ENCODE peak calls at places on chromosomes 13 and 19, in eight cellular contexts. O, R, F, C, K, W, T and I are unnamed samples.
A peak's percentile ranks its signal among the peaks of the same experiment; 100 is the strongest.

GRCh38 chr13:48210178-48210577 is 22.8 kb upstream of the ITM2B start:
- DNase-seq in T (no peak), W (no peak), R (no peak), C (no peak), F (no peak), K (no peak), O (no peak), I (no peak)

GRCh38 chr19:46373573-46374359 is 26.9 kb downstream of the PPP5C start:
- DNase-seq in O (peak; percentile 99), F (peak; percentile 96), T (no peak), C (peak; percentile 20), R (no peak), W (no peak), K (peak; percentile 83), I (peak; percentile 98)

GRCh38 chr19:3554254-3555083 is 2.9 kb downstream of the MFSD12 start:
- DNase-seq in F (no peak), K (no peak), T (no peak), W (no peak), C (no peak), O (no peak), R (no peak), I (no peak)

GRCh38 chr19:52640916-52641315 is 2.8 kb upstream of the ZNF83 start:
- DNase-seq in C (no peak), T (no peak), K (no peak), O (no peak), F (no peak), R (no peak), W (no peak), I (no peak)

GRCh38 chr13:39777527-39778061 is 122.1 kb downstream of the COG6 start:
- DNase-seq in K (no peak), W (no peak), T (no peak), C (no peak), O (no peak), R (peak; percentile 54), F (no peak), I (no peak)

GRCh38 chr13:47289578-47289977 is 392.7 kb upstream of the HTR2A start:
- DNase-seq in O (no peak), R (no peak), C (peak; percentile 6), K (no peak), F (no peak), T (no peak), W (no peak), I (no peak)

GRCh38 chr13:99484405-99484981 is 16.8 kb upstream of the TM9SF2 start:
- DNase-seq in O (no peak), R (no peak), F (no peak), K (no peak), C (no peak), W (no peak), T (no peak), I (no peak)

GRCh38 chr19:13843104-13843921 is 33.6 kb upstream of the NANOS3 start:
- DNase-seq in F (peak; percentile 82), C (no peak), O (peak; percentile 95), T (no peak), K (peak; percentile 77), W (no peak), R (no peak), I (peak; percentile 54)

GRCh38 chr13:30431269-30431950 is 9.1 kb downstream of the UBE2L5 start:
- DNase-seq in F (no peak), T (no peak), W (no peak), C (no peak), K (no peak), O (no peak), R (no peak), I (no peak)

GRCh38 chr19:42412223-42412622 is 15.0 kb downstream of the LIPE start:
- DNase-seq in F (peak; percentile 86), R (no peak), W (no peak), K (no peak), T (peak; percentile 80), O (no peak), C (no peak), I (no peak)

GRCh38 chr19:30856786-30857185 is 484.6 kb downstream of the ZNF536 start:
- DNase-seq in R (no peak), K (no peak), C (no peak), O (no peak), F (no peak), T (no peak), W (no peak), I (no peak)

GRCh38 chr19:18287836-18288772 is 6.7 kb upstream of the JUND start:
- DNase-seq in C (no peak), K (no peak), W (no peak), R (no peak), O (no peak), F (no peak), T (no peak), I (peak; percentile 51)

GRCh38 chr13:75836441-75836840 is 200.3 kb downstream of the LMO7 start:
- DNase-seq in F (peak; percentile 32), O (no peak), R (no peak), W (no peak), K (no peak), T (no peak), C (no peak), I (peak; percentile 41)

GRCh38 chr19:56120371-56121179 is 520 bp downstream of the ZNF787 start:
- DNase-seq in C (no peak), O (no peak), T (peak; percentile 69), K (peak; percentile 56), F (peak; percentile 93), R (peak; percentile 70), W (peak; percentile 56), I (peak; percentile 91)

GRCh38 chr13:99955107-99955746 is 16.3 kb downstream of the ZIC5 start:
- DNase-seq in O (no peak), R (no peak), C (no peak), K (no peak), F (no peak), W (no peak), T (no peak), I (no peak)

GRCh38 chr13:80962855-80963254 is 621.9 kb upstream of the SPRY2 start:
- DNase-seq in C (no peak), F (no peak), O (no peak), R (no peak), W (no peak), T (no peak), K (no peak), I (no peak)

GRCh38 chr19:16274466-16274865 is 50.2 kb upstream of the KLF2 start:
- DNase-seq in C (no peak), T (no peak), F (no peak), R (no peak), W (no peak), K (no peak), O (no peak), I (no peak)

GRCh38 chr13:23500858-23501257 is 67.4 kb upstream of the SACS start:
- DNase-seq in T (no peak), C (no peak), R (no peak), O (no peak), F (no peak), K (no peak), W (no peak), I (no peak)

GRCh38 chr19:47381653-47382279 is 32.7 kb downstream of the DHX34 start:
- DNase-seq in T (no peak), K (no peak), C (no peak), O (no peak), W (no peak), R (no peak), F (no peak), I (no peak)

GRCh38 chr19:23420824-23421223 is 25.6 kb upstream of the ZNF91 start:
- DNase-seq in F (no peak), W (no peak), T (no peak), O (no peak), K (no peak), R (no peak), C (no peak), I (no peak)

GRCh38 chr13:21668665-21669599 is 1.9 kb upstream of the FGF9 start:
- DNase-seq in W (peak; percentile 37), T (no peak), K (no peak), R (no peak), O (no peak), F (peak; percentile 55), C (peak; percentile 40), I (no peak)

GRCh38 chr13:30819136-30819875 is 84.0 kb downstream of the ALOX5AP start:
- DNase-seq in R (no peak), C (no peak), T (no peak), F (no peak), O (no peak), W (no peak), K (no peak), I (no peak)

GRCh38 chr19:28224441-28224840 is 988.5 kb downstream of the UQCRFS1 start:
- DNase-seq in K (no peak), W (no peak), T (no peak), F (no peak), C (no peak), O (no peak), R (no peak), I (no peak)

GRCh38 chr13:48892311-48892710 is 83.4 kb upstream of the FNDC3A start:
- DNase-seq in K (no peak), T (no peak), O (no peak), F (no peak), C (no peak), W (no peak), R (peak; percentile 19), I (no peak)

GRCh38 chr13:30792257-30793000 is 57.1 kb downstream of the ALOX5AP start:
- DNase-seq in O (peak; percentile 93), C (peak; percentile 43), W (no peak), T (peak; percentile 44), K (peak; percentile 61), F (peak; percentile 63), R (no peak), I (peak; percentile 60)

GRCh38 chr13:23963184-23963931 is 66.1 kb upstream of the C1QTNF9B start:
- DNase-seq in O (no peak), K (no peak), C (no peak), R (no peak), W (no peak), T (no peak), F (no peak), I (no peak)

GRCh38 chr13:59879281-59879680 is 284.4 kb downstream of the DIAPH3 start:
- DNase-seq in K (no peak), R (no peak), F (no peak), C (no peak), T (no peak), W (no peak), O (no peak), I (no peak)

GRCh38 chr13:24618219-24618955 is 61.8 kb upstream of the ATP12A start:
- DNase-seq in W (no peak), F (peak; percentile 44), K (no peak), O (no peak), R (peak; percentile 55), T (no peak), C (no peak), I (no peak)

GRCh38 chr13:36377822-36378480 is 31.8 kb upstream of the SPART start:
- DNase-seq in C (no peak), O (no peak), R (no peak), W (no peak), K (no peak), T (no peak), F (no peak), I (no peak)

GRCh38 chr13:106570354-106570822 is 2.5 kb upstream of the ARGLU1 start:
- DNase-seq in R (peak; percentile 54), O (peak; percentile 82), C (peak; percentile 31), T (peak; percentile 7), W (peak; percentile 28), F (peak; percentile 71), K (peak; percentile 83), I (peak; percentile 82)

GRCh38 chr19:29561601-29562000 is 35.8 kb downstream of the VSTM2B start:
- DNase-seq in R (no peak), C (no peak), F (no peak), K (no peak), T (no peak), O (no peak), W (no peak), I (no peak)

GRCh38 chr13:106415971-106416370 is 119.5 kb downstream of the EFNB2 start:
- DNase-seq in T (no peak), F (no peak), W (no peak), C (no peak), R (no peak), O (no peak), K (no peak), I (no peak)

GRCh38 chr13:31053098-31053497 is 108.6 kb downstream of the HSPH1 start:
- DNase-seq in F (no peak), O (no peak), K (no peak), C (no peak), T (no peak), R (no peak), W (no peak), I (no peak)

GRCh38 chr13:97574926-97575325 is 141.0 kb downstream of the RAP2A start:
- DNase-seq in T (no peak), W (no peak), R (no peak), C (no peak), O (no peak), K (no peak), F (peak; percentile 57), I (no peak)